ENCODE peak calls at places on chromosome 19, in seven cellular contexts. One of them, this sample, is unnamed.

GRCh38 chr19:30678168-30678567 is 306.0 kb downstream of the ZNF536 start:
- DNase-seq in H1: no peak
- DNase-seq in IMR-90: no peak
- DNase-seq in neuronal stem cell: no peak
- DNase-seq in mesenchymal stem cell: no peak
- DNase-seq in H9: no peak
- DNase-seq in trophoblast cell: no peak
- DNase-seq in this sample: no peak

GRCh38 chr19:30334841-30335240 is 37.3 kb upstream of the ZNF536 start:
- DNase-seq in H1: no peak
- DNase-seq in IMR-90: no peak
- DNase-seq in neuronal stem cell: no peak
- DNase-seq in mesenchymal stem cell: no peak
- DNase-seq in H9: no peak
- DNase-seq in trophoblast cell: no peak
- DNase-seq in this sample: no peak

GRCh38 chr19:13597625-13598024 is 91.3 kb upstream of the CACNA1A start:
- DNase-seq in H1: no peak
- DNase-seq in IMR-90: peak; percentile 74
- DNase-seq in neuronal stem cell: peak; percentile 62
- DNase-seq in mesenchymal stem cell: peak; percentile 66
- DNase-seq in H9: peak; percentile 60
- DNase-seq in trophoblast cell: peak; percentile 55
- DNase-seq in this sample: peak; percentile 57

GRCh38 chr19:17719730-17720486 is 628 bp downstream of the MAP1S start:
- DNase-seq in H1: no peak
- DNase-seq in IMR-90: no peak
- DNase-seq in neuronal stem cell: no peak
- DNase-seq in mesenchymal stem cell: no peak
- DNase-seq in H9: no peak
- DNase-seq in trophoblast cell: no peak
- DNase-seq in this sample: no peak

GRCh38 chr19:10736189-10736588 is 18.3 kb downstream of the DNM2 start:
- DNase-seq in H1: no peak
- DNase-seq in IMR-90: no peak
- DNase-seq in neuronal stem cell: no peak
- DNase-seq in mesenchymal stem cell: no peak
- DNase-seq in H9: no peak
- DNase-seq in trophoblast cell: no peak
- DNase-seq in this sample: no peak

GRCh38 chr19:6378036-6378435 is 2.3 kb upstream of the PSPN start:
- DNase-seq in H1: no peak
- DNase-seq in IMR-90: peak; percentile 41
- DNase-seq in neuronal stem cell: no peak
- DNase-seq in mesenchymal stem cell: peak; percentile 27
- DNase-seq in H9: no peak
- DNase-seq in trophoblast cell: peak; percentile 92
- DNase-seq in this sample: peak; percentile 88

GRCh38 chr19:6754653-6755463 is 12.4 kb downstream of the SH2D3A start:
- DNase-seq in H1: no peak
- DNase-seq in IMR-90: no peak
- DNase-seq in neuronal stem cell: no peak
- DNase-seq in mesenchymal stem cell: no peak
- DNase-seq in H9: no peak
- DNase-seq in trophoblast cell: no peak
- DNase-seq in this sample: no peak

GRCh38 chr19:54209058-54209747 is 8.5 kb downstream of the RPS9 start:
- DNase-seq in H1: no peak
- DNase-seq in IMR-90: no peak
- DNase-seq in neuronal stem cell: no peak
- DNase-seq in mesenchymal stem cell: no peak
- DNase-seq in H9: peak; percentile 67
- DNase-seq in trophoblast cell: peak; percentile 48
- DNase-seq in this sample: peak; percentile 39

GRCh38 chr19:53537126-53537522 is 821 bp upstream of the ZNF331 start:
- DNase-seq in H1: no peak
- DNase-seq in IMR-90: no peak
- DNase-seq in neuronal stem cell: no peak
- DNase-seq in mesenchymal stem cell: no peak
- DNase-seq in H9: no peak
- DNase-seq in trophoblast cell: peak; percentile 61
- DNase-seq in this sample: no peak

GRCh38 chr19:38841787-38842438 is 7.9 kb downstream of the HNRNPL start:
- DNase-seq in H1: no peak
- DNase-seq in IMR-90: no peak
- DNase-seq in neuronal stem cell: no peak
- DNase-seq in mesenchymal stem cell: no peak
- DNase-seq in H9: no peak
- DNase-seq in trophoblast cell: no peak
- DNase-seq in this sample: no peak

GRCh38 chr19:38726284-38726673 is 18.0 kb downstream of the CAPN12 start:
- DNase-seq in H1: no peak
- DNase-seq in IMR-90: no peak
- DNase-seq in neuronal stem cell: no peak
- DNase-seq in mesenchymal stem cell: no peak
- DNase-seq in H9: no peak
- DNase-seq in trophoblast cell: no peak
- DNase-seq in this sample: no peak

GRCh38 chr19:6103217-6103644 is 7.1 kb downstream of the RFX2 start:
- DNase-seq in H1: no peak
- DNase-seq in IMR-90: peak; percentile 87
- DNase-seq in neuronal stem cell: no peak
- DNase-seq in mesenchymal stem cell: peak; percentile 38
- DNase-seq in H9: no peak
- DNase-seq in trophoblast cell: peak; percentile 32
- DNase-seq in this sample: no peak

GRCh38 chr19:49071860-49072547 is 495 bp downstream of the KCNA7 start:
- DNase-seq in H1: no peak
- DNase-seq in IMR-90: no peak
- DNase-seq in neuronal stem cell: peak; percentile 48
- DNase-seq in mesenchymal stem cell: no peak
- DNase-seq in H9: peak; percentile 92
- DNase-seq in trophoblast cell: no peak
- DNase-seq in this sample: peak; percentile 64

GRCh38 chr19:37077615-37077928 is 661 bp upstream of the ZNF420 start:
- DNase-seq in H1: no peak
- DNase-seq in IMR-90: peak; percentile 11
- DNase-seq in neuronal stem cell: peak; percentile 1
- DNase-seq in mesenchymal stem cell: no peak
- DNase-seq in H9: no peak
- DNase-seq in trophoblast cell: no peak
- DNase-seq in this sample: no peak

GRCh38 chr19:51076602-51077213 is 6.0 kb downstream of the KLK14 start:
- DNase-seq in H1: no peak
- DNase-seq in IMR-90: no peak
- DNase-seq in neuronal stem cell: no peak
- DNase-seq in mesenchymal stem cell: no peak
- DNase-seq in H9: no peak
- DNase-seq in trophoblast cell: no peak
- DNase-seq in this sample: no peak

GRCh38 chr19:29019403-29019802 is 193.5 kb downstream of the UQCRFS1 start:
- DNase-seq in H1: no peak
- DNase-seq in IMR-90: no peak
- DNase-seq in neuronal stem cell: no peak
- DNase-seq in mesenchymal stem cell: no peak
- DNase-seq in H9: no peak
- DNase-seq in trophoblast cell: no peak
- DNase-seq in this sample: no peak

GRCh38 chr19:47068246-47068645 is 19.8 kb upstream of the TMEM160 start:
- DNase-seq in H1: no peak
- DNase-seq in IMR-90: no peak
- DNase-seq in neuronal stem cell: no peak
- DNase-seq in mesenchymal stem cell: no peak
- DNase-seq in H9: no peak
- DNase-seq in trophoblast cell: no peak
- DNase-seq in this sample: no peak

GRCh38 chr19:14006766-14007562 is 844 bp upstream of the RFX1 start:
- DNase-seq in H1: no peak
- DNase-seq in IMR-90: no peak
- DNase-seq in neuronal stem cell: no peak
- DNase-seq in mesenchymal stem cell: no peak
- DNase-seq in H9: peak; percentile 54
- DNase-seq in trophoblast cell: peak; percentile 62
- DNase-seq in this sample: no peak

DNA sequence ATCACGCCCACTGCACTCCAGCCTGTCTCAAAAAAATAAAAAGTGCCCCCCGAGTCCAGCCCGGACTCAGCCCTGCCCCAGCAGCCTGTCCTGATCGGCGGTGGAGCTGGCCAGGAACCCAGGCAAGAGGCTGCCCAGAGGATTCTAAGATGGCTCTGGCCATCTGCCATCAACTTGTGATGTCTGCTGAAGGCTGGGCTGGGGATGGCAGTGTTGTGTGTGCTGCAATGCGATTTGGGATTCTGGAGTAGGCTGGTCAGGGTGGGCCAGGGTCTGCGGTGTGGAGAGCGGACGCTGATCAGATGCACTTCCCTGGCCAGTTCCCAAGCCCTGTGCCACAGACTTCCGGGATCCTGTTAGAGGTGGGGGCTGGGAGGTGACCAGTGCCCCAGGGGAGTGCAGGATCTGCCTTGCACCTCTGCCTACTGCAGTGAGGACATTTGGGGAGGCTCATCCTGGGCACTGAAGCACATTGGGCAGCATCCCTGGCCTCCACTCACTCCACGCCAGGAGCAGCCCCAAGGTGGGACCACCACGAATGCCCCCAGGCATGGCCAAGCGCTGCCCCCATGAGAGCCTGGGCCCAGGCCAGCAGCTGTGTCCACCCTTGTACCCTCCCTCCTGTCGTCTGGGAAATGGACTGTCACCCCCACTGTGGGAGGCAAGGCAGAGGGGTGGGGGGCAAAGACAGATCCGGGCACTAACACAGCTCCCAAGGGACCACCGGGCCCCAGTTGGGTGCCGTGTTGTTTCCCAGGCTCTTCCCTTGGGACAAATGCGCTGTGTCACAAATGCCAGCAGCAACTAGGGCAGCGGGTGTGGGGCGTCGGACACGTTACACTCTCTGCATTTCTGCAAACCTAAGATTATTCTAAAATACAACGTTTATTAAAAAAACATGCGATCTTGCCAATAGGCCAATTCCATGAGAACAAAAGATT is 3.4 kb upstream of the TBXA2R start:
- DNase-seq in H1: no peak
- DNase-seq in IMR-90: no peak
- DNase-seq in neuronal stem cell: no peak
- DNase-seq in mesenchymal stem cell: no peak
- DNase-seq in H9: no peak
- DNase-seq in trophoblast cell: no peak
- DNase-seq in this sample: no peak
- H3K4me2 ChIP-seq in H1: no peak overlapping the region
- H3K4me2 ChIP-seq in IMR-90: no peak overlapping the region
- H3K4me2 ChIP-seq in neuronal stem cell: no peak overlapping the region
- H3K4me2 ChIP-seq in mesenchymal stem cell: no peak overlapping the region
- H3K4me2 ChIP-seq in H9: no peak overlapping the region
- H3K4me2 ChIP-seq in trophoblast cell: no peak overlapping the region
- H3K4me2 ChIP-seq in this sample: no peak overlapping the region

GRCh38 chr19:3188627-3189596 is 3.2 kb downstream of the NCLN start:
- DNase-seq in H1: no peak
- DNase-seq in IMR-90: no peak
- DNase-seq in neuronal stem cell: no peak
- DNase-seq in mesenchymal stem cell: no peak
- DNase-seq in H9: no peak
- DNase-seq in trophoblast cell: no peak
- DNase-seq in this sample: no peak

GRCh38 chr19:3190921-3191805 is 5.4 kb downstream of the NCLN start:
- DNase-seq in H1: no peak
- DNase-seq in IMR-90: no peak
- DNase-seq in neuronal stem cell: no peak
- DNase-seq in mesenchymal stem cell: no peak
- DNase-seq in H9: no peak
- DNase-seq in trophoblast cell: no peak
- DNase-seq in this sample: no peak

GRCh38 chr19:3190470-3190770 is 4.7 kb downstream of the NCLN start:
- DNase-seq in H1: no peak
- DNase-seq in IMR-90: no peak
- DNase-seq in neuronal stem cell: no peak
- DNase-seq in mesenchymal stem cell: no peak
- DNase-seq in H9: no peak
- DNase-seq in trophoblast cell: no peak
- DNase-seq in this sample: no peak

GRCh38 chr19:3187662-3188511 is 2.2 kb downstream of the NCLN start:
- DNase-seq in H1: no peak
- DNase-seq in IMR-90: no peak
- DNase-seq in neuronal stem cell: no peak
- DNase-seq in mesenchymal stem cell: no peak
- DNase-seq in H9: no peak
- DNase-seq in trophoblast cell: no peak
- DNase-seq in this sample: no peak

GRCh38 chr19:3189702-3190469 is 4.2 kb downstream of the NCLN start:
- DNase-seq in H1: no peak
- DNase-seq in IMR-90: no peak
- DNase-seq in neuronal stem cell: no peak
- DNase-seq in mesenchymal stem cell: no peak
- DNase-seq in H9: no peak
- DNase-seq in trophoblast cell: no peak
- DNase-seq in this sample: no peak
- H2AK5ac ChIP-seq in H1: no peak overlapping the region
- H2AK5ac ChIP-seq in IMR-90: no peak overlapping the region
- H2AK5ac ChIP-seq in neuronal stem cell: no peak overlapping the region
- H2AK5ac ChIP-seq in mesenchymal stem cell: no peak overlapping the region
- H2AK5ac ChIP-seq in H9: no peak overlapping the region
- H2AK5ac ChIP-seq in trophoblast cell: no peak overlapping the region
- H2AK5ac ChIP-seq in this sample: no peak overlapping the region

DNA sequence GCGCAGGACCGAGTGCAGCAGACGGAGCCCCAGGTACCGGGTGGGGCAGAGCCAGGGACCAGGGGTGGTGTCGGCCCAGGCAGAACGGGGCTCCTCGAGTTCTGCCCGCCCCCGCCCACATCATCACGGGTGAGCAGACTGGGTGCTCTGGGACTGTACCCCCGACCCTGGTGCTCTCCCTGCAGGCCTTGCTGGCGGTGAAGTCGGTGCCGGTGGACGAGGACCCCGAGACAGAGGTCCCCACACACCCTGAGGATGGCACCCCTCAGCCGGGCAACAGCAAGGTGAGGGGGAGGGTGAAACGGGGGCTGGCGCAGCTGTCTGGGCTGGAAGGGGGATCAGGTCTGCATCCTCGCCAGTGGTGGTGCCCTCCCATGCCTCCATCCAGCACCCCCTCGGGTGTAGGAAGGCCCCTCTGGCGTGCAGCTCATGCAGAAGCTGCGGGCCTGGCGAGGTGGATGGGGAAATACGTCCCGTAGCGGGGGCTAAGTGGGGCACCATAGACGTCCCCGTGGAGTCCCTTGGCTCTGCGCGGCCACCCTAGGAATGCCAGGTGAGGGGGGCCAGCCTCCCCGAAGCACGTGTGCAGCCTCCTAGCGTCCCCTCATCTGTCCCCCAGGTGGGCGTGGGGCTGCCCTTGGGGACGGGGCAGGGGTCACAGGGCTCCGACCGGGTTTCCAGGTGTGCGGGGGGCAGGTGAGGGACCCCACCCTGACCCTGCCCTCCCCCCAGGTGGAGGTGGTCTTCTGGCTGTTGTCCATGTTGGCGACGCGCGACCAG is 6.4 kb downstream of the APC2 start:
- DNase-seq in H1: no peak
- DNase-seq in IMR-90: no peak
- DNase-seq in neuronal stem cell: no peak
- DNase-seq in mesenchymal stem cell: no peak
- DNase-seq in H9: no peak
- DNase-seq in trophoblast cell: no peak
- DNase-seq in this sample: no peak
- H3K4me2 ChIP-seq in H1: no peak overlapping the region
- H3K4me2 ChIP-seq in IMR-90: no peak overlapping the region
- H3K4me2 ChIP-seq in neuronal stem cell: no peak overlapping the region
- H3K4me2 ChIP-seq in mesenchymal stem cell: no peak overlapping the region
- H3K4me2 ChIP-seq in H9: no peak overlapping the region
- H3K4me2 ChIP-seq in trophoblast cell: no peak overlapping the region
- H3K4me2 ChIP-seq in this sample: no peak overlapping the region

GRCh38 chr19:3481241-3482090 is 1.1 kb upstream of the SMIM24 start:
- DNase-seq in H1: no peak
- DNase-seq in IMR-90: no peak
- DNase-seq in neuronal stem cell: no peak
- DNase-seq in mesenchymal stem cell: no peak
- DNase-seq in H9: no peak
- DNase-seq in trophoblast cell: peak; percentile 22
- DNase-seq in this sample: peak; percentile 51
- H2AK5ac ChIP-seq in H1: no peak overlapping the region
- H2AK5ac ChIP-seq in IMR-90: no peak overlapping the region
- H2AK5ac ChIP-seq in neuronal stem cell: peak overlapping the region; percentile 56
- H2AK5ac ChIP-seq in mesenchymal stem cell: no peak overlapping the region
- H2AK5ac ChIP-seq in H9: no peak overlapping the region
- H2AK5ac ChIP-seq in trophoblast cell: no peak overlapping the region
- H2AK5ac ChIP-seq in this sample: no peak overlapping the region

This sample was measured in mesendoderm.